ENCODE peak calls at places on chromosomes 2 and 18, in eight cellular contexts. R is uterus; J is A549; K is CD8-positive, alpha-beta T cell; W is GM23248; E is colonic mucosa; G is CD4-positive, alpha-beta T cell; U is IMR-90. T is an unnamed sample. For H3K9me3, the result is how much of the 10 kb centered on the place peaks cover.

GRCh38 chr18:30376515-30376914 is 666.0 kb downstream of the DSC3 start:
- DNase-seq in W (no peak), K (no peak), J (no peak), R (no peak), E (no peak), G (no peak), U (no peak), T (no peak)

GRCh38 chr2:238139141-238139840 is 823 bp downstream of the KLHL30 start:
- DNase-seq in G (no peak), E (no peak), U (no peak), W (no peak), K (no peak), R (no peak), J (no peak), T (no peak)

GRCh38 chr2:26901326-26902183 is 53.6 kb downstream of the DPYSL5 start:
- DNase-seq in R (no peak), E (no peak), G (no peak), K (no peak), J (no peak), W (no peak), U (no peak), T (no peak)

GRCh38 chr2:212618636-212619035 is 80.0 kb upstream of the ERBB4 start:
- DNase-seq in K (no peak), E (no peak), R (no peak), W (peak), U (peak), J (no peak), G (no peak), T (no peak)

GRCh38 chr2:120966510-120967254 is 231.0 kb downstream of the GLI2 start:
- DNase-seq in J (no peak), K (no peak), U (no peak), G (no peak), E (no peak), R (no peak), W (no peak), T (no peak)

GRCh38 chr2:116223912-116224311 is 1590.6 kb upstream of the DDX18 start:
- DNase-seq in R (no peak), W (no peak), E (no peak), K (no peak), G (no peak), J (no peak), U (no peak), T (no peak)

GRCh38 chr18:6781846-6782245 is 52.3 kb downstream of the ARHGAP28 start:
- DNase-seq in K (no peak), E (no peak), R (no peak), G (no peak), W (peak), U (peak), J (no peak), T (no peak)

GRCh38 chr2:46369783-46370182 is 72.6 kb downstream of the EPAS1 start:
- DNase-seq in J (no peak), G (no peak), U (no peak), K (no peak), E (no peak), W (no peak), R (no peak), T (no peak)

GRCh38 chr2:46535360-46535759 is 56.0 kb downstream of the TMEM247 start:
- DNase-seq in R (no peak), W (no peak), G (no peak), U (no peak), K (peak), E (no peak), J (no peak), T (peak)

GRCh38 chr2:44930274-44930826 is 11.2 kb upstream of the SIX3 start:
- DNase-seq in G (no peak), J (no peak), K (no peak), U (no peak), W (peak), R (no peak), E (no peak), T (no peak)
- H3K9me3 ChIP-seq in G (under half), J (under half), K (under half), U (under half), W (under half), R (under half), E (under half), T (under half)

GRCh38 chr2:207334309-207334630 is 168.5 kb upstream of the KLF7 start:
- DNase-seq in W (no peak), R (no peak), J (no peak), U (no peak), K (no peak), G (no peak), E (no peak), T (no peak)
- H3K9me3 ChIP-seq in W (under half), R (under half), J (under half), U (under half), K (under half), G (under half), E (under half), T (under half)

DNA sequence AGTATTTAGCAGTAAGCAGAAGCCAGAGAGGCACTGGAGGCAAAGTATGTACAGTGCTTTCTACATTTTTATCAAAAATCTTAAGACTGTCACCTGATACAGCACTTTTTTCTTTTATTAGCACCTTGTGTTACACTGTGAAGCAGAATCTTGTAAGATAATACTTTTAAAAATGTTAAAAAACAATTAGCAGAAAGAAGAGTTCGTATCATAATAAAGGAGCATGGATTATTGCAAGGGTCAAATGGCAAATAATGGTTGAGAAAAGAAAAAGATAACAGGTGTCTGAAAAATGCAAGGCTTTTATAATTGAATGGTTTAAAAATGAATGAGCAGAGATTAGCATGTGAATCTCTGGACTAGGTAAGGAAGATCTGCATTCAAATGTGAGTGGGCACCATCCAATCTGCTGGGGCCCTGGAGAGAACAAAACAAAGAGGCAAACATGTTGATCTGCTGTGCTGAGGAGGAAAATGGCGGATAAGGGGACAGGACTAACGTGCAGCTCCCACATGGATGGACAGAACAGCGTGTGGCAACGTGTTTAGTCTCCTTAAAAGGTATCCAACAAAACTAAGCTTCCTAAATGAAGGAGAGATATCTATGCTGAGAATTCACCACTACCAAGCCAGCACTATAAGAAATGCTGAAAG is 9.5 kb downstream of the CEBPZOS start:
- DNase-seq in G (no peak), U (no peak), K (no peak), J (no peak), R (no peak), E (no peak), W (no peak), T (no peak)
- H3K9me3 ChIP-seq in G (under half), U (under half), K (under half), J (half or more), R (under half), E (under half), W (under half), T (under half)

DNA sequence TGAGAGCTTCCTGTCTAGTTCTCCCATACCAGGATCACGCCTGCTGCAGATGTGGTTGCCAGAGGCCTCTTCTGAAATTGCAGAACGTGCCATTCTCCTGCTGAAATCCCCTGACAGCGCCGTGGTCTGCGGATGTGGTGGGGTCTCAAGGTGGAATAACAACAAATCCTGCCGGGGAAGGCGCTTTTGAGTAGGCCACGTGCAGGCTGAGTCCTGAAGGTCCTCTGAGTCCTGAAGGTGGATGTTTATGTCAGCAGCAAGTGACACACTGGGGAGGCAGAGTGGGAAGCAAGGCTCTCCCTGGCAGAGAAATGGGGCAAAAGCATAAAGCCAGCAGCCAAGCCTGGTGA is 241.4 kb downstream of the MYCN start:
- DNase-seq in K (no peak), G (no peak), R (no peak), E (no peak), U (no peak), J (no peak), W (no peak), T (no peak)
- H3K9me3 ChIP-seq in K (under half), G (under half), R (under half), E (under half), U (under half), J (under half), W (under half), T (under half)